ENCODE peak calls at places on chromosomes 1 and 21, in four cellular contexts. J, I, Z and B are unnamed samples.

GRCh38 chr1:159492575-159493323 is 43.1 kb downstream of the OR10J5 start:
- DNase-seq in J (peak), I (no peak), Z (no peak), B (peak)

GRCh38 chr1:155645024-155645423 is 35.0 kb downstream of the MSTO1 start:
- DNase-seq in I (no peak), Z (no peak), J (no peak), B (peak)

GRCh38 chr1:105793541-105794146 is 1262.8 kb upstream of the PRMT6 start:
- DNase-seq in Z (peak), I (peak), J (no peak), B (peak)

GRCh38 chr1:156104065-156104810 is 10.3 kb upstream of the LMNA start:
- DNase-seq in J (peak), I (peak), Z (peak), B (peak)

GRCh38 chr1:33367488-33368405 is 46.8 kb upstream of the A3GALT2 start:
- DNase-seq in I (peak), Z (peak), J (no peak), B (peak)

GRCh38 chr1:2350486-2350885 is 40.9 kb downstream of the MORN1 start:
- DNase-seq in I (no peak), Z (no peak), J (no peak), B (no peak)

GRCh38 chr1:58721247-58721820 is 21.5 kb upstream of the MYSM1 start:
- DNase-seq in Z (no peak), I (no peak), J (no peak), B (peak)

GRCh38 chr21:45011911-45012660 is 62.3 kb upstream of the ADARB1 start:
- DNase-seq in Z (peak), I (peak), J (peak), B (peak)

GRCh38 chr21:28883931-28884330 is 108.7 kb downstream of the LTN1 start:
- DNase-seq in Z (no peak), I (no peak), J (no peak), B (no peak)

GRCh38 chr1:156114919-156115513 is 505 bp downstream of the LMNA start:
- DNase-seq in J (no peak), Z (no peak), I (no peak), B (peak)

GRCh38 chr1:53685272-53686051 is 53.5 kb downstream of the GLIS1 start:
- DNase-seq in J (peak), Z (peak), I (peak), B (no peak)

GRCh38 chr1:227945891-227946623 is 1.7 kb downstream of the WNT9A start:
- DNase-seq in Z (peak), J (peak), I (peak), B (peak)

GRCh38 chr1:208731976-208732821 is 488.0 kb upstream of the PLXNA2 start:
- DNase-seq in I (no peak), Z (no peak), J (peak), B (no peak)

GRCh38 chr1:79355073-79355472 is 348.5 kb upstream of the ADGRL4 start:
- DNase-seq in J (peak), Z (peak), I (peak), B (peak)

GRCh38 chr1:6224733-6225132 is 11.0 kb downstream of the ICMT start:
- DNase-seq in Z (no peak), J (no peak), I (no peak), B (no peak)

GRCh38 chr1:99600782-99601181 is 45.1 kb upstream of the PALMD start:
- DNase-seq in I (no peak), J (peak), Z (peak), B (no peak)

GRCh38 chr1:246012271-246012854 is 494.7 kb downstream of the SMYD3 start:
- DNase-seq in I (peak), Z (peak), J (no peak), B (peak)

GRCh38 chr21:27412530-27412929 is 445.6 kb upstream of the ADAMTS5 start:
- DNase-seq in Z (no peak), J (no peak), I (no peak), B (no peak)

GRCh38 chr1:206524739-206525364 is 17.5 kb downstream of the RASSF5 start:
- DNase-seq in J (no peak), Z (no peak), I (no peak), B (no peak)

GRCh38 chr1:166166701-166167394 is at the start of gene FAM78B:
- DNase-seq in Z (peak), J (peak), I (peak), B (peak)

GRCh38 chr1:64505232-64505943 is 35.5 kb downstream of the CACHD1 start:
- DNase-seq in Z (no peak), I (no peak), J (no peak), B (no peak)

GRCh38 chr1:2378441-2378851 is 12.9 kb downstream of the MORN1 start:
- DNase-seq in J (no peak), I (no peak), Z (no peak), B (no peak)

GRCh38 chr21:35220301-35220700 is 171.2 kb upstream of the RUNX1 start:
- DNase-seq in Z (no peak), J (peak), I (no peak), B (peak)

GRCh38 chr1:172513480-172513879 is 19.5 kb upstream of the SUCO start:
- DNase-seq in I (no peak), Z (no peak), J (peak), B (peak)

GRCh38 chr1:231053493-231054162 is 13.6 kb upstream of the FAM89A start:
- DNase-seq in Z (peak), I (peak), J (peak), B (no peak)

GRCh38 chr1:225911207-225912130 is 12.6 kb downstream of the PYCR2 start:
- DNase-seq in J (no peak), I (peak), Z (peak), B (peak)

GRCh38 chr1:206495011-206495461 is 12.3 kb upstream of the RASSF5 start:
- DNase-seq in Z (no peak), I (no peak), J (no peak), B (no peak)

GRCh38 chr1:25694167-25694566 is 77.6 kb downstream of the MAN1C1 start:
- DNase-seq in Z (peak), J (peak), I (peak), B (peak)

GRCh38 chr1:224644553-224645154 is 28.5 kb downstream of the CNIH3 start:
- DNase-seq in I (peak), J (no peak), Z (peak), B (peak)

GRCh38 chr1:76279387-76279748 is 204.8 kb downstream of the ST6GALNAC3 start:
- DNase-seq in J (no peak), I (no peak), Z (no peak), B (no peak)

GRCh38 chr1:118987431-118988185 is 535 bp downstream of the TBX15 start:
- DNase-seq in Z (peak), J (no peak), I (no peak), B (peak)

GRCh38 chr1:118989006-118989736 is 1.0 kb upstream of the TBX15 start:
- DNase-seq in I (no peak), Z (peak), J (no peak), B (peak)

GRCh38 chr1:118986839-118987430 is 1.2 kb downstream of the TBX15 start:
- DNase-seq in J (no peak), Z (peak), I (no peak), B (peak)

GRCh38 chr1:118989878-118990378 is 1.8 kb upstream of the TBX15 start:
- DNase-seq in J (no peak), Z (no peak), I (no peak), B (peak)

GRCh38 chr1:118988186-118989005 is at the start of gene TBX15:
- DNase-seq in Z (peak), I (no peak), J (no peak), B (peak)
- H3K4me3 ChIP-seq in Z (peak), I (peak), J (peak), B (peak)

GRCh38 chr1:98019747-98020146 is 98.9 kb upstream of the DPYD start:
- DNase-seq in I (no peak), J (no peak), Z (no peak), B (no peak)
- H2AFZ ChIP-seq in I (no peak), J (no peak), Z (no peak), B (no peak)

GRCh38 chr1:233166896-233167295 is 128.6 kb downstream of the PCNX2 start:
- DNase-seq in J (no peak), Z (no peak), I (no peak), B (peak)

GRCh38 chr1:233168384-233168783 is 127.1 kb downstream of the PCNX2 start:
- DNase-seq in Z (no peak), I (no peak), J (no peak), B (peak)

GRCh38 chr1:233170741-233171140 is 124.8 kb downstream of the PCNX2 start:
- DNase-seq in Z (no peak), I (no peak), J (no peak), B (no peak)

DNA sequence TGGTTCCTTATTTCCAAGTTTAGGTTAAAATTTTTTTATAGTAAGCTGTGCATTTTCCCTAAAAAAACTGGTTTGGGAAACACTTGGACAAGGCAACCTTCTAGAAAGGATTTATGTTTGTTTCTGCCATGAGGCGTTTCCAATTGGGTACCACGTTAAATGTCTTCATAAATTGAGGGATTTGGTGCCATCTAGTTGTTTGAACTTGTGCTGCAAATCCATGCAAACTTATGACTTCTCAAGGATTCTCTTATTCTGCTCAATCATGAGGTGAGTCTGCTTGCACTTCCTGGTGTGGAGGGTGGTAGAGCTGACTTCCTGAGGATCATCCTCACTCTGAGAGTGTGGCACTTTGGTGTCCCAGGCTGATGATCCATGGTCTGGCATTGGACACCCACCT is 123.3 kb downstream of the PCNX2 start:
- DNase-seq in Z (no peak), J (peak), I (peak), B (peak)
- H3K27ac ChIP-seq in Z (no peak), J (no peak), I (no peak), B (no peak)

GRCh38 chr1:42784946-42785693 is at the start of gene TMEM269:
- DNase-seq in I (peak), Z (no peak), J (no peak), B (peak)
- H3K4me3 ChIP-seq in I (peak), Z (no peak), J (peak), B (peak)

GRCh38 chr1:244181867-244182266 is 130.8 kb downstream of the ZBTB18 start:
- DNase-seq in I (no peak), Z (no peak), J (no peak), B (no peak)

GRCh38 chr1:244191581-244191980 is 140.5 kb downstream of the ZBTB18 start:
- DNase-seq in I (no peak), Z (no peak), J (no peak), B (no peak)

GRCh38 chr1:244192336-244192735 is 141.3 kb downstream of the ZBTB18 start:
- DNase-seq in Z (no peak), J (no peak), I (no peak), B (no peak)

GRCh38 chr1:244187310-244187709 is 136.2 kb downstream of the ZBTB18 start:
- DNase-seq in Z (no peak), J (no peak), I (no peak), B (no peak)

GRCh38 chr1:244186372-244186771 is 135.3 kb downstream of the ZBTB18 start:
- DNase-seq in Z (no peak), I (no peak), J (no peak), B (no peak)
- H2AFZ ChIP-seq in Z (no peak), I (no peak), J (no peak), B (no peak)

GRCh38 chr1:44620072-44620471 is 54.2 kb downstream of the TMEM53 start:
- DNase-seq in J (no peak), I (no peak), Z (no peak), B (no peak)

GRCh38 chr1:44619261-44619900 is 54.9 kb downstream of the TMEM53 start:
- DNase-seq in Z (no peak), I (peak), J (peak), B (peak)

GRCh38 chr1:44617703-44618029 is 56.6 kb downstream of the TMEM53 start:
- DNase-seq in I (no peak), Z (no peak), J (no peak), B (no peak)

GRCh38 chr1:44616284-44616990 is 57.8 kb downstream of the TMEM53 start:
- DNase-seq in Z (no peak), J (no peak), I (no peak), B (no peak)

GRCh38 chr1:44616991-44617702 is 57.1 kb downstream of the TMEM53 start:
- DNase-seq in I (peak), J (no peak), Z (peak), B (peak)
- H3K27ac ChIP-seq in I (no peak), J (no peak), Z (no peak), B (no peak)

DNA sequence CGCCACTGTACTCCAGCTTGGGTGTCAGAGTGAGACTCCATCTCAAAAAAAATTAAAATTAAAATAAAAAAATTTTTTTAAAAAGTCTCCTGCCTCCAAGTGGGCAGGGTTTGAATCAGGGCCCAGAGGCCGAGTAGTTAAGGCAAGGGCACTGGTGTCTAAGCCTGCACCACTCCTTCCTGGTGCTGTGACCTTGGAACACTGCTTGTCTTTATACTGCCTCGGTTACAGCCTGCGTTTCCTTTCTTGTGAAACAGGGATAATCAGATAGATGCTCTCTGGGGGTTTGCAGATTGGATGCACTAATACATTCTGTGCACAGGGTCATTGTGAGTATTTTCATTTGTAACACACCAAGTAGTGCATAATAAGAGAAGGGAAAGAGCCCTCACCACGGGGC is 58.4 kb upstream of the EFHD2 start:
- DNase-seq in J (no peak), I (no peak), Z (no peak), B (no peak)
- H3K4me3 ChIP-seq in J (no peak), I (no peak), Z (no peak), B (no peak)

DNA sequence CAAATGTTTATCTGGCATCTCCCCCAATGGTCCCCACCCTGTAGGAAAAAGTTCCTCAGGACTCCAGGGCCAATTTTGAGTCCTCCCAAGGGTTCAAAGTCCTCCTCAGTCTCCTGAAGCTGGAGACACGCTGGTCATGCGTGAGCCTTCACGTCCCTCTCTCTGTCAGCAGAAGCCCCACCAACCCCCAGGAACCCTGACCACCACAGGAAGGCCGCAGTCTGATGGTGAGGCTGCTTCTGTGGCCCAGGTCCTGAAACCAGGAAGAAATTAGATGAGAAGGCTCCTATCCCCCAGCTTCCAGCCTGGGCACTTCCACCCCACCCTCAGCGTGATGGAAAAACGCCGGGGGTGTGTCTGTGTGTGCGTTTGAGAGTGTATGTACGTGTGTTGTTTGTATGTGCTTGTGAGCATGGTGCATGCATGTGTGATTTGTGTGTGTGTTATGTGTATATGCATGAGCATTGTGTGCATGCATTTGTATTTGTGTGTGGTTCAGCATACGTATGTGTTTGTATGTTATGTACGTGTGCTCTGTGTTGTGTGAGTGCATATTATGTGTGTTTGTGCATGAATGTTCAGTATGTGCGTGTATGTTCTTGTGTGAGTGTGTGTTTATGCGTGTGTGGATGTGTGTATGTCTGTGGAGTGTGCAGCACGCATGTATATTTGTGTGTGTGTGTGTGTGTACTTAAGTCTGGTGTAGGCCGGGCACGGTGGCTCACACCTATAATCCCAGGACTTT is 92.5 kb downstream of the SIK1 start:
- DNase-seq in I (no peak), J (no peak), Z (no peak), B (no peak)
- H2AFZ ChIP-seq in I (no peak), J (no peak), Z (no peak), B (no peak)

GRCh38 chr1:107939256-107939655 is 25.7 kb downstream of the VAV3 start:
- DNase-seq in I (no peak), J (no peak), Z (no peak), B (no peak)
- H3K27ac ChIP-seq in I (no peak), J (no peak), Z (no peak), B (no peak)